ENCODE peak calls at places on chromosome 12, in five cellular contexts. E is neural progenitor cell, S is cardiac fibroblast, M is astrocyte of the spinal cord, I is GM10248. L is an unnamed sample.

GRCh38 chr12:105985383-105985782 is 153.4 kb downstream of the NUAK1 start:
- DNase-seq in E (no peak), S (no peak), I (no peak), M (no peak), L (no peak)

GRCh38 chr12:105256921-105257320 is 20.9 kb upstream of the APPL2 start:
- DNase-seq in I (no peak), M (peak; percentile 83), S (peak; percentile 87), E (no peak), L (no peak)

GRCh38 chr12:99476956-99477355 is 170.6 kb upstream of the GARIN6 start:
- DNase-seq in E (no peak), M (no peak), S (no peak), I (no peak), L (no peak)

GRCh38 chr12:26723379-26724308 is 109.3 kb downstream of the ITPR2 start:
- DNase-seq in S (peak; percentile 77), M (peak; percentile 84), I (no peak), E (no peak), L (no peak)

GRCh38 chr12:7092229-7092985 is at the start of gene C1R:
- DNase-seq in M (peak; percentile 82), S (peak; percentile 84), E (peak; percentile 69), I (peak; percentile 82), L (peak; percentile 43)

GRCh38 chr12:57754411-57755193 is at the start of gene MARCHF9:
- DNase-seq in I (peak; percentile 86), M (no peak), S (no peak), E (peak; percentile 82), L (peak; percentile 64)

GRCh38 chr12:339557-340195 is 49.4 kb downstream of the KDM5A start:
- DNase-seq in E (no peak), M (no peak), I (no peak), S (no peak), L (no peak)

GRCh38 chr12:11685716-11686115 is 36.2 kb downstream of the ETV6 start:
- DNase-seq in I (no peak), S (no peak), E (no peak), M (peak; percentile 27), L (no peak)

GRCh38 chr12:27468241-27468640 is 21.7 kb downstream of the SMCO2 start:
- DNase-seq in I (no peak), S (peak; percentile 6), E (no peak), M (no peak), L (no peak)

GRCh38 chr12:41932470-41932991 is 212.1 kb downstream of the GXYLT1 start:
- DNase-seq in I (peak; percentile 34), S (peak; percentile 9), M (peak; percentile 33), E (peak; percentile 60), L (no peak)

GRCh38 chr12:91023326-91024004 is 18.7 kb upstream of the EPYC start:
- DNase-seq in M (peak; percentile 88), I (no peak), S (peak; percentile 77), E (no peak), L (no peak)

GRCh38 chr12:61490732-61491498 is 769.3 kb upstream of the USP15 start:
- DNase-seq in E (no peak), I (no peak), M (peak; percentile 2), S (no peak), L (no peak)

GRCh38 chr12:20410746-20411145 is 42.4 kb downstream of the PDE3A start:
- DNase-seq in S (no peak), I (no peak), E (no peak), M (no peak), L (no peak)

GRCh38 chr12:16063728-16064127 is 152.6 kb downstream of the DERA start:
- DNase-seq in M (no peak), I (no peak), S (peak; percentile 39), E (no peak), L (no peak)

GRCh38 chr12:117036046-117036445 is 63.2 kb downstream of the TESC start:
- DNase-seq in M (no peak), I (no peak), E (no peak), S (no peak), L (no peak)

GRCh38 chr12:131139363-131140068 is 185.8 kb downstream of the ADGRD1 start:
- DNase-seq in I (no peak), S (no peak), E (no peak), M (no peak), L (no peak)

GRCh38 chr12:56522486-56523193 is 1.0 kb downstream of the RBMS2 start:
- DNase-seq in M (peak; percentile 34), S (peak; percentile 45), E (peak; percentile 30), I (no peak), L (no peak)

GRCh38 chr12:4031703-4032291 is 158.6 kb upstream of the PARP11 start:
- DNase-seq in S (peak; percentile 35), I (no peak), E (no peak), M (no peak), L (no peak)

GRCh38 chr12:96201272-96202227 is 7.4 kb downstream of the ELK3 start:
- DNase-seq in I (no peak), S (no peak), E (no peak), M (no peak), L (no peak)

GRCh38 chr12:31578632-31579031 is 12.3 kb downstream of the DENND5B start:
- DNase-seq in M (peak; percentile 22), E (no peak), I (no peak), S (peak; percentile 36), L (no peak)

GRCh38 chr12:106459534-106459933 is 102.0 kb downstream of the POLR3B start:
- DNase-seq in M (no peak), E (no peak), I (no peak), S (no peak), L (no peak)

GRCh38 chr12:113683566-113683965 is 211.9 kb upstream of the LHX5 start:
- DNase-seq in M (no peak), S (no peak), I (no peak), E (no peak), L (peak; percentile 46)

GRCh38 chr12:110917467-110917866 is 2.9 kb downstream of the MYL2 start:
- DNase-seq in E (no peak), S (peak; percentile 84), M (peak; percentile 62), I (no peak), L (no peak)

GRCh38 chr12:124750787-124751471 is 112.7 kb downstream of the SCARB1 start:
- DNase-seq in E (peak; percentile 76), M (no peak), S (no peak), I (no peak), L (no peak)

GRCh38 chr12:89138048-89138852 is 214.1 kb downstream of the DUSP6 start:
- DNase-seq in E (no peak), S (peak; percentile 40), I (no peak), M (peak; percentile 17), L (no peak)

GRCh38 chr12:123410041-123410412 is 26.1 kb downstream of the KMT5A start:
- DNase-seq in S (no peak), I (no peak), M (no peak), E (no peak), L (no peak)

GRCh38 chr12:123085730-123086487 is 65.0 kb downstream of the PITPNM2 start:
- DNase-seq in I (no peak), S (peak; percentile 52), E (no peak), M (peak; percentile 36), L (no peak)

GRCh38 chr12:17992002-17992656 is 97.9 kb downstream of the RERGL start:
- DNase-seq in S (peak; percentile 64), M (peak; percentile 54), E (peak; percentile 49), I (peak; percentile 21), L (no peak)

GRCh38 chr12:49388682-49389081 is 21.4 kb downstream of the SPATS2 start:
- DNase-seq in E (no peak), M (no peak), S (no peak), I (no peak), L (no peak)

GRCh38 chr12:49389092-49389703 is 21.9 kb downstream of the SPATS2 start:
- DNase-seq in M (no peak), I (peak; percentile 45), E (peak; percentile 86), S (no peak), L (peak; percentile 33)
- TF ChIP-seq CTCF in M (no peak), I (peak; percentile 27), E (peak; percentile 69), S (no peak), L (no peak)

GRCh38 chr12:12999276-12999958 is 648 bp downstream of the HEBP1 start:
- DNase-seq in I (no peak), E (peak; percentile 64), S (peak; percentile 27), M (no peak), L (no peak)
- TF ChIP-seq CTCF in I (no peak), E (no peak), S (no peak), M (no peak), L (no peak)

GRCh38 chr12:49296836-49297694 is 2.1 kb downstream of the PRPH start:
- DNase-seq in I (peak; percentile 73), M (no peak), E (peak; percentile 80), S (no peak), L (peak; percentile 74)

GRCh38 chr12:49296034-49296835 is 1.3 kb downstream of the PRPH start:
- DNase-seq in S (no peak), M (no peak), I (peak; percentile 87), E (peak; percentile 78), L (peak; percentile 82)

GRCh38 chr12:49294804-49295086 is 202 bp upstream of the PRPH start:
- DNase-seq in I (no peak), M (no peak), S (no peak), E (no peak), L (no peak)

GRCh38 chr12:49294086-49294803 is 702 bp upstream of the PRPH start:
- DNase-seq in E (peak; percentile 42), M (no peak), S (no peak), I (no peak), L (no peak)

DNA sequence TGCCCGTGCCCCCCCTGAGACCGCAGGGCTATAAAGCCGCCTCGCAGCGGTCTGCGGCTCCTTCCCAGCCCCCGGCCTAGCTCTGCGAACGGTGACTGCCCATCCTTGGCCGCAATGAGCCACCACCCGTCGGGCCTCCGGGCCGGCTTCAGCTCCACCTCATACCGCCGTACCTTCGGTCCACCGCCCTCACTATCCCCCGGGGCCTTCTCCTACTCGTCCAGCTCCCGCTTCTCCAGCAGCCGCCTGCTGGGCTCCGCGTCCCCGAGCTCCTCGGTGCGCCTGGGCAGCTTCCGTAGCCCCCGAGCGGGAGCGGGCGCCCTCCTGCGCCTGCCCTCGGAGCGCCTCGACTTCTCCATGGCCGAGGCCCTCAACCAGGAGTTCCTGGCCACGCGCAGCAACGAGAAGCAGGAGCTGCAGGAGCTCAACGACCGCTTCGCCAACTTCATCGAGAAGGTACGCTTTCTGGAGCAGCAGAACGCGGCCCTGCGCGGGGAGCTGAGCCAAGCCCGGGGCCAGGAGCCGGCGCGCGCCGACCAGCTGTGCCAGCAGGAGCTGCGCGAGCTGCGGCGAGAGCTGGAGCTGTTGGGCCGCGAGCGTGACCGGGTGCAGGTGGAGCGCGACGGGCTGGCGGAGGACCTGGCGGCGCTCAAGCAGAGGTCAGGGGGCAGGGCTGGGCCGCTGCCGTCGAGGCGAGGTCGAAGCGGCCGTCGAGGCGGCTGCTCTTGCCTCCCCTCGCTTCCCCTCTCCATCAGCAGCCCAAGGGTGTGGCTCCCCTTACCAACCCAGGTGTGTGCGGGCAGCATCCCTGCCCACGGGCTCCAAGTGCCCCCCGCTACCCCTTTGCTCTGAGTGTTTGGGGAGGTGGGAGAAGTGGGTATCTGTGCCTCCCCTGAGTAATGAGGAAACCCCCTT is at the start of gene PRPH:
- DNase-seq in I (no peak), S (no peak), E (peak; percentile 65), M (no peak), L (no peak)
- TF ChIP-seq CTCF in I (no peak), S (no peak), E (peak; percentile 29), M (no peak), L (no peak)

GRCh38 chr12:46798056-46798455 is 27.7 kb downstream of the SLC38A4 start:
- DNase-seq in E (no peak), S (no peak), I (no peak), M (no peak), L (no peak)
- TF ChIP-seq CTCF in E (no peak), S (no peak), I (no peak), M (no peak), L (no peak)

GRCh38 chr12:130049666-130050065 is 112.6 kb upstream of the FZD10 start:
- DNase-seq in E (peak; percentile 43), I (no peak), S (no peak), M (no peak), L (no peak)
- TF ChIP-seq CTCF in E (peak; percentile 45), I (no peak), S (no peak), M (no peak), L (no peak)

L was measured in D721Med.